ENCODE peak calls at places on chromosome 2, in five cellular contexts. D, S, C, I and T are unnamed samples.

GRCh38 chr2:102848366-102848839 is 86.6 kb downstream of the TMEM182 start:
- DNase-seq in D (peak), S (peak), C (no peak), I (peak), T (no peak)

GRCh38 chr2:40401896-40402295 is 50.0 kb downstream of the SLC8A1 start:
- DNase-seq in D (no peak), S (no peak), C (peak), I (no peak), T (no peak)

GRCh38 chr2:119826370-119826961 is 66.7 kb downstream of the PTPN4 start:
- DNase-seq in D (peak), S (peak), C (no peak), I (no peak), T (no peak)

GRCh38 chr2:1979569-1979968 is 235.3 kb upstream of the PXDN start:
- DNase-seq in D (no peak), S (no peak), C (no peak), I (peak), T (no peak)

GRCh38 chr2:155722290-155722689 is 610.2 kb downstream of the NR4A2 start:
- DNase-seq in D (no peak), S (no peak), C (peak), I (no peak), T (no peak)

GRCh38 chr2:84879595-84880394 is 1.1 kb downstream of the TRABD2A start:
- DNase-seq in D (no peak), S (no peak), C (no peak), I (peak), T (no peak)

GRCh38 chr2:10125842-10126596 is 3.5 kb downstream of the RRM2 start:
- DNase-seq in D (no peak), S (no peak), C (no peak), I (no peak), T (no peak)

GRCh38 chr2:239047861-239048260 is 200.0 kb downstream of the TWIST2 start:
- DNase-seq in D (no peak), S (no peak), C (no peak), I (no peak), T (no peak)

GRCh38 chr2:164671664-164672396 is 50.5 kb upstream of the GRB14 start:
- DNase-seq in D (no peak), S (no peak), C (no peak), I (no peak), T (no peak)

GRCh38 chr2:64859208-64860161 is 129.7 kb upstream of the SLC1A4 start:
- DNase-seq in D (peak), S (no peak), C (peak), I (peak), T (no peak)

GRCh38 chr2:152950125-152950524 is 231.7 kb downstream of the ARL6IP6 start:
- DNase-seq in D (no peak), S (no peak), C (no peak), I (peak), T (no peak)

GRCh38 chr2:44980786-44981713 is 28.2 kb downstream of the SIX2 start:
- DNase-seq in D (no peak), S (no peak), C (no peak), I (no peak), T (no peak)

GRCh38 chr2:136327162-136327852 is 209.4 kb upstream of the CXCR4 start:
- DNase-seq in D (peak), S (no peak), C (no peak), I (no peak), T (peak)

GRCh38 chr2:152740743-152741328 is 22.4 kb downstream of the ARL6IP6 start:
- DNase-seq in D (peak), S (peak), C (peak), I (no peak), T (no peak)

GRCh38 chr2:205590759-205591158 is 91.5 kb upstream of the NRP2 start:
- DNase-seq in D (no peak), S (no peak), C (no peak), I (no peak), T (no peak)

GRCh38 chr2:203948733-203949132 is 12.2 kb downstream of the ICOS start:
- DNase-seq in D (no peak), S (no peak), C (no peak), I (no peak), T (peak)

GRCh38 chr2:213085538-213085937 is 65.9 kb downstream of the IKZF2 start:
- DNase-seq in D (no peak), S (no peak), C (no peak), I (no peak), T (no peak)

GRCh38 chr2:236718207-236718992 is 148.8 kb downstream of the ACKR3 start:
- DNase-seq in D (no peak), S (no peak), C (no peak), I (no peak), T (no peak)

GRCh38 chr2:200913654-200914053 is 24.5 kb downstream of the NIF3L1 start:
- DNase-seq in D (no peak), S (no peak), C (no peak), I (no peak), T (no peak)

GRCh38 chr2:187842978-187843847 is 289.0 kb upstream of the TFPI start:
- DNase-seq in D (peak), S (peak), C (peak), I (no peak), T (no peak)

GRCh38 chr2:166376488-166376828 is 714 bp upstream of the SCN9A start:
- DNase-seq in D (peak), S (no peak), C (no peak), I (no peak), T (no peak)
- TF ChIP-seq EZH2 in D (no peak), S (no peak), C (no peak), I (no peak), T (no peak)

GRCh38 chr2:29000481-29000880 is 19.4 kb downstream of the TOGARAM2 start:
- DNase-seq in D (peak), S (no peak), C (no peak), I (no peak), T (peak)
- TF ChIP-seq ZNF274 in D (no peak), S (no peak), C (no peak), I (no peak), T (no peak)

GRCh38 chr2:189285351-189285750 is 105.8 kb upstream of the COL5A2 start:
- DNase-seq in D (no peak), S (no peak), C (no peak), I (no peak), T (no peak)
- H2AFZ ChIP-seq in D (no peak), S (no peak), C (no peak), I (no peak), T (no peak)

GRCh38 chr2:121076885-121077549 is 208.0 kb downstream of the TFCP2L1 start:
- DNase-seq in D (peak), S (peak), C (peak), I (peak), T (no peak)

GRCh38 chr2:121074322-121074932 is 210.6 kb downstream of the TFCP2L1 start:
- DNase-seq in D (no peak), S (no peak), C (no peak), I (peak), T (no peak)

GRCh38 chr2:121076501-121076820 is 208.5 kb downstream of the TFCP2L1 start:
- DNase-seq in D (no peak), S (no peak), C (no peak), I (peak), T (no peak)

GRCh38 chr2:121075006-121075545 is 209.9 kb downstream of the TFCP2L1 start:
- DNase-seq in D (peak), S (no peak), C (peak), I (peak), T (peak)

GRCh38 chr2:121075641-121076500 is 209.1 kb downstream of the TFCP2L1 start:
- DNase-seq in D (no peak), S (no peak), C (no peak), I (peak), T (no peak)
- TF ChIP-seq EZH2 in D (no peak), S (no peak), C (no peak), I (no peak), T (no peak)

GRCh38 chr2:240713928-240714746 is 22.5 kb downstream of the AQP12A start:
- DNase-seq in D (no peak), S (no peak), C (no peak), I (no peak), T (no peak)

GRCh38 chr2:240714747-240715725 is 23.4 kb downstream of the AQP12A start:
- DNase-seq in D (no peak), S (no peak), C (no peak), I (no peak), T (no peak)

GRCh38 chr2:240711701-240712100 is 20.0 kb downstream of the AQP12A start:
- DNase-seq in D (no peak), S (no peak), C (no peak), I (no peak), T (no peak)

GRCh38 chr2:240712121-240712520 is 20.5 kb downstream of the AQP12A start:
- DNase-seq in D (no peak), S (no peak), C (no peak), I (no peak), T (no peak)

DNA sequence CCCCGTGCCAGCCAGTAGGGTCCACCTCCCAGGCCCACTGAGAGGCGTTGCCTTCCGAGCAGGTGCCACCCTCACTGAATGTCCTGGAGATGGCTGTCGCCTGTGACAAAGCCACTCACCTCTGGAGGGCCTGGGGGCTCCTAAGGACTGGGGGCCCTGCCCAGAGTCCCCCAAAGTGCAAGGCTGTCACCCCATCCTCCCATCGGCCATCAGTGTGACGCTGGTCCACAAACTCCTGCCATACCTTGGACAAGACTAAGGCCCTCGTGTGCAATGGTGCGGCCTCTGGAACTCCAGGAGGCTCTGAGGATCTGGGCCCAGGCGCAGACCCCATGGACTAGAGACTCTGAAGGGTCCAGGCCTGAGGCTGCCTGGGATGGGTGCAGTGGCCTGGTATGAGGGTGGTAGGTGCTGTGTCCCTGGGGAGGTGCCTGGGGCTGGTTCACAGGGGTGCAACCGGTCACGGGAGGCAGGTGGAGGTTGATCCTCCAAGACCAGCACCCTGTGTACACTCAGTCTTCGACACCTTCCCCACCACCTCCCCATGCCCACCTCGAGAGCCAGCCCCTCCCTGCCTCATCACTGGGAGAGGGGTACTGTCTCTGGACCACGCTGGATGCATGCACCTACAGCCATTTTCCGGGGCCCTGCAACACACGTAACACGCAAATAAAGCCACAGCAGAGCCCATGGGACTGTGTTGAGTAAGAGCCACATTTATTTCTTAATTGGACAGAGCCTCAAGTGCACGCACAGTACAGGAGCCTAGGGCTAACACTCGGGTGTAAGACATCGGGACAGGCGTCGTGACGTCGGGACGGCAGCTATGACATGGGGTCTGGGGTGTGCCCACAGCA is 21.6 kb downstream of the AQP12A start:
- DNase-seq in D (no peak), S (no peak), C (no peak), I (no peak), T (no peak)
- TF ChIP-seq ZNF274 in D (no peak), S (no peak), C (no peak), I (no peak), T (no peak)

GRCh38 chr2:97781981-97782380 is 68.6 kb downstream of the ZAP70 start:
- DNase-seq in D (no peak), S (no peak), C (no peak), I (no peak), T (no peak)
- H2AFZ ChIP-seq in D (no peak), S (no peak), C (no peak), I (no peak), T (no peak)

GRCh38 chr2:73174941-73175662 is 27.3 kb upstream of the NOTO start:
- DNase-seq in D (no peak), S (no peak), C (no peak), I (no peak), T (no peak)
- TF ChIP-seq EZH2 in D (no peak), S (peak), C (no peak), I (peak), T (no peak)